ENCODE peak calls at places on chromosome 10, in five cellular contexts. S, A, Q, K and F are unnamed samples.

GRCh38 chr10:71301371-71301916 is 17.6 kb upstream of the SLC29A3 start:
- DNase-seq in S (no peak), A (no peak), Q (no peak), K (no peak), F (no peak)

GRCh38 chr10:79927111-79927828 is 21.6 kb downstream of the SFTPD start:
- DNase-seq in S (peak), A (no peak), Q (peak), K (no peak), F (no peak)

GRCh38 chr10:1199897-1200721 is 143.9 kb downstream of the WDR37 start:
- DNase-seq in S (peak), A (no peak), Q (peak), K (no peak), F (no peak)

GRCh38 chr10:121865554-121865953 is 62.3 kb downstream of the ATE1 start:
- DNase-seq in S (no peak), A (no peak), Q (no peak), K (no peak), F (no peak)

GRCh38 chr10:75048669-75049098 is 62.8 kb upstream of the SAMD8 start:
- DNase-seq in S (peak), A (peak), Q (no peak), K (no peak), F (no peak)

GRCh38 chr10:6023661-6024333 is 38.4 kb downstream of the IL2RA start:
- DNase-seq in S (no peak), A (no peak), Q (no peak), K (no peak), F (no peak)

GRCh38 chr10:35217458-35217857 is 90.8 kb downstream of the CREM start:
- DNase-seq in S (no peak), A (no peak), Q (no peak), K (no peak), F (no peak)

GRCh38 chr10:43211431-43212042 is 55.3 kb downstream of the RASGEF1A start:
- DNase-seq in S (peak), A (no peak), Q (no peak), K (no peak), F (no peak)

GRCh38 chr10:86757110-86757790 is 831 bp downstream of the BMPR1A start:
- DNase-seq in S (peak), A (peak), Q (peak), K (peak), F (no peak)

GRCh38 chr10:103854687-103855423 is 521 bp downstream of the SH3PXD2A start:
- DNase-seq in S (peak), A (peak), Q (no peak), K (no peak), F (no peak)

GRCh38 chr10:75405201-75406143 is 3.9 kb upstream of the ZNF503 start:
- DNase-seq in S (no peak), A (no peak), Q (no peak), K (no peak), F (no peak)

GRCh38 chr10:24866615-24867583 is 85.5 kb downstream of the PRTFDC1 start:
- DNase-seq in S (no peak), A (peak), Q (peak), K (no peak), F (no peak)

GRCh38 chr10:29767958-29768357 is 133.2 kb upstream of the SVIL start:
- DNase-seq in S (no peak), A (no peak), Q (no peak), K (no peak), F (no peak)

GRCh38 chr10:102782698-102783540 is 39.2 kb downstream of the WBP1L start:
- DNase-seq in S (no peak), A (peak), Q (no peak), K (no peak), F (no peak)

GRCh38 chr10:97109562-97109961 is 76.2 kb downstream of the SLIT1 start:
- DNase-seq in S (no peak), A (no peak), Q (no peak), K (no peak), F (no peak)

GRCh38 chr10:98246911-98247820 is 20.8 kb downstream of the LOXL4 start:
- DNase-seq in S (no peak), A (peak), Q (no peak), K (no peak), F (no peak)

GRCh38 chr10:106935978-106936451 is 228.5 kb downstream of the SORCS1 start:
- DNase-seq in S (no peak), A (no peak), Q (no peak), K (no peak), F (no peak)

GRCh38 chr10:62815373-62816111 is 624 bp downstream of the EGR2 start:
- DNase-seq in S (peak), A (no peak), Q (no peak), K (peak), F (no peak)

GRCh38 chr10:31803606-31804195 is 124.9 kb downstream of the ARHGAP12 start:
- DNase-seq in S (no peak), A (no peak), Q (no peak), K (no peak), F (no peak)

GRCh38 chr10:19048479-19048878 is at the start of gene MALRD1:
- DNase-seq in S (no peak), A (no peak), Q (no peak), K (no peak), F (no peak)

GRCh38 chr10:71835671-71836593 is 15.1 kb downstream of the PSAP start:
- DNase-seq in S (peak), A (peak), Q (peak), K (peak), F (peak)

GRCh38 chr10:126945351-126946035 is 40.3 kb downstream of the DOCK1 start:
- DNase-seq in S (no peak), A (no peak), Q (no peak), K (no peak), F (no peak)

GRCh38 chr10:122140477-122140902 is 130.6 kb upstream of the BTBD16 start:
- DNase-seq in S (no peak), A (peak), Q (no peak), K (no peak), F (no peak)

GRCh38 chr10:132962623-132963429 is 20.5 kb upstream of the CFAP46 start:
- DNase-seq in S (no peak), A (peak), Q (no peak), K (no peak), F (no peak)

GRCh38 chr10:50561266-50561665 is 62.5 kb downstream of the SGMS1 start:
- DNase-seq in S (no peak), A (peak), Q (no peak), K (no peak), F (no peak)

GRCh38 chr10:110681023-110681681 is 37.0 kb downstream of the RBM20 start:
- DNase-seq in S (no peak), A (peak), Q (peak), K (peak), F (peak)

GRCh38 chr10:85919358-85920022 is 447.1 kb downstream of the GRID1 start:
- DNase-seq in S (no peak), A (no peak), Q (no peak), K (no peak), F (no peak)

GRCh38 chr10:132524443-132525285 is 12.9 kb upstream of the INPP5A start:
- DNase-seq in S (peak), A (no peak), Q (no peak), K (no peak), F (no peak)

GRCh38 chr10:43000021-43000411 is 76.9 kb upstream of the RET start:
- DNase-seq in S (no peak), A (no peak), Q (no peak), K (no peak), F (no peak)

GRCh38 chr10:101781655-101781983 is 1.6 kb downstream of the NPM3 start:
- DNase-seq in S (peak), A (no peak), Q (no peak), K (no peak), F (no peak)

GRCh38 chr10:71126432-71126831 is 85.9 kb upstream of the UNC5B start:
- DNase-seq in S (no peak), A (no peak), Q (no peak), K (peak), F (no peak)

GRCh38 chr10:33927347-33927746 is 592.9 kb upstream of the NRP1 start:
- DNase-seq in S (no peak), A (no peak), Q (no peak), K (no peak), F (no peak)

GRCh38 chr10:128035557-128035973 is 90.7 kb downstream of the MKI67 start:
- DNase-seq in S (peak), A (no peak), Q (peak), K (peak), F (peak)

GRCh38 chr10:132536241-132536963 is 1.2 kb upstream of the INPP5A start:
- DNase-seq in S (peak), A (no peak), Q (no peak), K (no peak), F (no peak)

GRCh38 chr10:132961-133898 is 2.0 kb upstream of the ZMYND11 start:
- DNase-seq in S (no peak), A (peak), Q (no peak), K (no peak), F (no peak)

GRCh38 chr10:83917519-83918506 is 221.5 kb upstream of the GHITM start:
- DNase-seq in S (no peak), A (no peak), Q (no peak), K (peak), F (peak)